ENCODE peak calls at places on chromosomes 1 and 21, in four cellular contexts. J, L, M and C are unnamed samples.

GRCh38 chr1:222140206-222140605 is 398.3 kb upstream of the DUSP10 start:
- DNase-seq in M (no peak), L (no peak), J (no peak), C (no peak)

GRCh38 chr1:66251521-66251920 is 282.4 kb upstream of the SGIP1 start:
- DNase-seq in M (no peak), J (no peak), L (no peak), C (no peak)

GRCh38 chr1:226355016-226355415 is 46.1 kb upstream of the LIN9 start:
- DNase-seq in J (no peak), L (no peak), M (no peak), C (no peak)

GRCh38 chr1:89552481-89553194 is 28.0 kb downstream of the LRRC8B start:
- DNase-seq in M (peak; percentile 51), J (no peak), L (no peak), C (no peak)

GRCh38 chr21:16002872-16003466 is 273.2 kb downstream of the USP25 start:
- DNase-seq in L (peak; percentile 51), M (peak; percentile 59), J (no peak), C (no peak)

GRCh38 chr1:40281852-40282251 is 23.8 kb downstream of the ZMPSTE24 start:
- DNase-seq in M (no peak), J (no peak), L (no peak), C (no peak)

GRCh38 chr1:186304982-186305949 is 69.8 kb downstream of the TPR start:
- DNase-seq in J (no peak), M (peak; percentile 79), L (peak; percentile 13), C (no peak)

GRCh38 chr1:52707927-52708655 is 9.9 kb upstream of the COA7 start:
- DNase-seq in M (no peak), J (no peak), L (peak; percentile 84), C (no peak)

GRCh38 chr1:109258481-109259466 is 9.4 kb downstream of the CELSR2 start:
- DNase-seq in M (no peak), L (no peak), J (no peak), C (no peak)

GRCh38 chr1:178057863-178058576 is 35.9 kb upstream of the RASAL2 start:
- DNase-seq in L (peak; percentile 48), M (peak; percentile 38), J (no peak), C (no peak)

GRCh38 chr1:152026895-152027294 is 9.9 kb downstream of the S100A11 start:
- DNase-seq in L (peak; percentile 48), M (no peak), J (no peak), C (no peak)

GRCh38 chr1:2438038-2438437 is 25.7 kb upstream of the PEX10 start:
- DNase-seq in L (no peak), M (no peak), J (no peak), C (no peak)

GRCh38 chr1:186183219-186183618 is 191.8 kb downstream of the TPR start:
- DNase-seq in L (peak; percentile 58), J (no peak), M (no peak), C (no peak)

GRCh38 chr1:116401646-116402176 is 28.7 kb downstream of the ATP1A1 start:
- DNase-seq in J (no peak), M (no peak), L (no peak), C (no peak)

GRCh38 chr1:67834246-67834877 is 1.1 kb upstream of the GNG12 start:
- DNase-seq in M (no peak), L (no peak), J (no peak), C (no peak)

GRCh38 chr1:29519108-29519507 is 282.8 kb downstream of the PTPRU start:
- DNase-seq in M (no peak), L (no peak), J (peak; percentile 54), C (peak; percentile 5)

GRCh38 chr1:156581661-156582387 is 2.3 kb downstream of the TTC24 start:
- DNase-seq in J (no peak), M (no peak), L (no peak), C (no peak)
- TF ChIP-seq POLR2A in J (no peak), M (no peak), L (no peak), C (no peak)

DNA sequence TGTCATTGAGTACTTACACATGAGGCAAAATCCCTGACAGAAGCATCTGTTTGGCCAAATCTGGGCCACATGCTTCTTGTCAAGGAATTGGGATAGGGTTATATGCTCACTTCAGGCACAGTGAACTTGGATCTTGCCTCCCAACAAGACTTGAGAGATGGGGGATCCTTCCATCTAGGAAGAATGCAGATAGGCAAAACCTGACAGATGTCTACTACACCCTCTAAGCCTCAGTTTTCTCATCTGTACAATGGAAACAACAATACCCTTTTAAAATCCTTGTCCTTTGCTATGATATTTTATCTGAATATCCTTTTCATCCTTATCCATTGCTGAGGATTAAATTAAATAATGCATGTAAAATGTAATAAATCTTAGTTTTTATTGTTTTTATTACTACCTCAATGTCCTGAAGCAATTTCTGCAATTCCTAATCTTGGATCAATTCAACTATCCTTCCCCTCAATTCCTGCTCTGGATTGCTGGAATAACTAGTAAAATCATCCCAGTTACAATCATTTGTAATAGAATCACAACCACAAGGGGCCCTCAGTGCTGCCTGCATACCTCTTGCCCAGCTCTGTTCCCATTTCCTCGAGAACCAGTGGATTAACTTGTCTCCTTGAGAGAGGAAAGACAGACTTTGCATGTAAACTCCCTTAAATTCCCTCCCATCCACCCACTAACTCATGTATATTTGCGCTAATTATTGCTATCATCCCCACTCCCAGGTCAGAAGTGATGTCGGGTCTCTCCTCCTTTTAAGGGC is 8.1 kb upstream of the XPR1 start:
- DNase-seq in L (peak; percentile 58), J (no peak), M (peak; percentile 30), C (no peak)
- TF ChIP-seq CTCF in L (peak; percentile 51), J (no peak), M (peak; percentile 32), C (no peak)

DNA sequence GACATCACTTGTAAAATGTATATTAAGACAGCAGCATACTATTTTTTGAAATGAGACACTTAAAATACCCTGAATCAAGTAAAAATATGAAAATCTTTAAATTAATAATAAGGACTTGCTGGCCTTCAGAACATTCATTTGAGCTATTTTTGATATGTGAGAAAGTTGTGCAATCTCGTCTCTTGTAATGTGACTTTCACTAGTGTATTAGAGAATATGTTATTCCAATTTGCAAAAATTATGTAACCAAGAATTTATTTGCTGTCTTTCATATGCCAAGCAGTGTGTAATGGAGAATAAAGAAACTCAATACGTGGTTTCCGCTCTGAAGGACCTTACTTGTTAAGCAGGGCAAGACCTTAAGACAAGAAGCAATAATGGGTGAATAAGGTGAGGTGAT is 375.0 kb upstream of the RUNX1 start:
- DNase-seq in M (no peak), J (no peak), L (no peak), C (no peak)
- H3K27ac ChIP-seq in M (no peak overlapping the region), J (no peak overlapping the region), L (no peak overlapping the region), C (no peak overlapping the region)

GRCh38 chr1:157993179-157994080 is at the start of gene KIRREL1:
- DNase-seq in J (no peak), M (peak; percentile 74), L (peak; percentile 65), C (peak; percentile 30)
- TF ChIP-seq POLR2A in J (no peak), M (peak; percentile 87), L (peak; percentile 75), C (no peak)

GRCh38 chr1:235806128-235806527 is 60.6 kb downstream of the LYST start:
- DNase-seq in M (no peak), J (no peak), L (no peak), C (no peak)
- TF ChIP-seq CTCF in M (no peak), J (no peak), L (no peak), C (no peak)

DNA sequence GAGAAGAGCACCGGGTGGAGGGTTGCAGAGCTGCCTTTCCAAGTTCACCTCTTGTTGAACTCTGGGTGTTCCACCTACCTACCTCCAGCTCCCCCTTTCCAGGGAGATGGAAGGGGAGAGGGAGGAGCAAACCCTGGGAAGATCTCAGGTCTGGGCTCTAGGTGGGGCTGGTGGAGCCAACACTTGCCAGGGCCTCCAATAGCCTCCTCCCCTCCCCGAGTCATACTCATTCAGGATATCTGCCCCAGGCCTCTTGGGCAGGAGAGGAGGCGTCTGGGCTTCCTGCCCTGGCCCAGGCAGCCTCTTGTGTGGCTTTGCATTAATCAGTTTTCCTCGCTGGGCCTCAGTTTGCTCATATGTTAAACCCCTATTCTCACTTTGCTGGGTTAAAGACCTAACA is 13.4 kb downstream of the RAP1GAP start:
- DNase-seq in L (no peak), M (no peak), J (no peak), C (no peak)
- H3K27ac ChIP-seq in L (no peak overlapping the region), M (no peak overlapping the region), J (no peak overlapping the region), C (no peak overlapping the region)

DNA sequence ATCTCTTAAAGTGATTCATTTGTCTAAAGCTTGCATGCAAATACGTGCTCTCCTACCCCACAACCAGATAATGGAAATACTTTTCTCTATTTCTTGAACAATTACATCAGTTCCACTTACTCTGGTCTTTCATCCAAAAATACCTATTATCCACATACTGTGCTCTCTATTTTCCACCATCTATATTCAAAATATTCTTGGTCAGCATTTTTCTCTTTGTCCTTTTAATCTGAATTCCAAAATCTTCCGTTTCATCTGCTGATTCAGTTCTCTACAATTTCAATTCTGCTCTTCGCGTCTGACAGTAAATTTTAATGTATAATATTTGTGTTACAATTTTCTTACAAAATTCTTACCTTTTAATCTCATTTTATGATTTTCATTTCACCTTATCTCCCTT is 110.3 kb downstream of the ZNF648 start:
- DNase-seq in M (no peak), J (no peak), L (no peak), C (no peak)
- TF ChIP-seq POLR2A in M (no peak), J (no peak), L (no peak), C (no peak)

GRCh38 chr1:232249335-232249734 is 380.6 kb downstream of the SIPA1L2 start:
- DNase-seq in J (no peak), M (no peak), L (no peak), C (no peak)

GRCh38 chr1:232248276-232248803 is 381.6 kb downstream of the SIPA1L2 start:
- DNase-seq in M (no peak), J (no peak), L (no peak), C (no peak)

GRCh38 chr1:232250410-232250809 is 379.5 kb downstream of the SIPA1L2 start:
- DNase-seq in M (no peak), J (no peak), L (no peak), C (no peak)

GRCh38 chr1:232250838-232251237 is 379.1 kb downstream of the SIPA1L2 start:
- DNase-seq in M (no peak), J (no peak), L (no peak), C (no peak)

GRCh38 chr1:232249834-232250233 is 380.1 kb downstream of the SIPA1L2 start:
- DNase-seq in L (no peak), M (no peak), J (no peak), C (no peak)
- TF ChIP-seq CTCF in L (no peak), M (no peak), J (no peak), C (no peak)

DNA sequence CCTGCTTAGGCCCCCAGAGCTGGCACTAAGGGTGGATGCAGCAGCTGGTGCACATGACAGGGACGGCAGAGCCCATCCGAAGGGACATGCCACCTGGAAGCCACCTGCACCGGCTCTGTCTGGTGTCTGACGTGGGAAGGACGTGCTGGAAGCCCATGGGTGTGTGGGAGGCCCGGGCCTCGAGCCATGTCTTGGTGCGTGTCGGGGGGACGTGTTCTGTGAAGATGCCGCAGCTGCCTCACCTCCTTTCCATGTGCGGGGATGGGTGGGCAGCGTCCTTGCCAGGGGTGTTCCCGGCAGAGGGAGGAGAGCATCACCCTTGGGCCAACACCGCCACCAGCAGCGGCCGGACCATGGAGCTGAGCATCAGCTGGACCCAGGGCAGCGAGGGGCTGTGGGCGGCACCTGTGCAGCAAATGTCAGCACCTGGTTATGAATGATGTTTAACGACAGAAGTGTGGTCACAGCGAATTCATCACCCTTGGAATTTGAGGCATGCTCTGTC is 15.5 kb upstream of the POFUT2 start:
- DNase-seq in L (no peak), J (no peak), M (no peak), C (no peak)
- H3K27ac ChIP-seq in L (no peak overlapping the region), J (peak overlapping the region; percentile 56), M (no peak overlapping the region), C (peak overlapping the region; percentile 73)